ENCODE peak calls at places on chromosomes 16 and 17, in ten cellular contexts. One of them, this sample, is unnamed. For H3K36me3, the result is how much of the 10 kb centered on the place peaks cover.

GRCh38 chr17:17818088-17818526 is 18.7 kb downstream of the SREBF1 start:
- DNase-seq in right lobe of liver: no peak
- DNase-seq in transverse colon: no peak
- DNase-seq in thoracic aorta: no peak
- DNase-seq in psoas muscle: no peak
- DNase-seq in H1: no peak
- DNase-seq in astrocyte: no peak
- DNase-seq in H7: peak
- DNase-seq in aorta: no peak
- DNase-seq in GM23338: peak
- DNase-seq in this sample: peak

GRCh38 chr16:79784007-79784406 is 183.5 kb upstream of the MAF start:
- DNase-seq in H7: no peak
- DNase-seq in right lobe of liver: no peak
- DNase-seq in GM23338: no peak
- DNase-seq in thoracic aorta: no peak
- DNase-seq in aorta: no peak
- DNase-seq in psoas muscle: no peak
- DNase-seq in astrocyte: no peak
- DNase-seq in transverse colon: no peak
- DNase-seq in H1: no peak
- DNase-seq in this sample: no peak

GRCh38 chr17:5237541-5238016 is 2.9 kb upstream of the SCIMP start:
- DNase-seq in astrocyte: peak
- DNase-seq in H7: peak
- DNase-seq in right lobe of liver: peak
- DNase-seq in transverse colon: peak
- DNase-seq in H1: peak
- DNase-seq in GM23338: peak
- DNase-seq in thoracic aorta: no peak
- DNase-seq in psoas muscle: no peak
- DNase-seq in aorta: peak
- DNase-seq in this sample: peak

GRCh38 chr17:58200024-58200633 is 7.6 kb downstream of the EPX start:
- DNase-seq in psoas muscle: no peak
- DNase-seq in GM23338: peak
- DNase-seq in thoracic aorta: no peak
- DNase-seq in astrocyte: no peak
- DNase-seq in right lobe of liver: no peak
- DNase-seq in transverse colon: peak
- DNase-seq in H7: peak
- DNase-seq in aorta: peak
- DNase-seq in H1: peak
- DNase-seq in this sample: peak

GRCh38 chr17:39996789-39997188 is 16.2 kb downstream of the PSMD3 start:
- DNase-seq in thoracic aorta: no peak
- DNase-seq in GM23338: no peak
- DNase-seq in H7: peak
- DNase-seq in psoas muscle: peak
- DNase-seq in transverse colon: no peak
- DNase-seq in astrocyte: no peak
- DNase-seq in aorta: peak
- DNase-seq in H1: no peak
- DNase-seq in right lobe of liver: peak
- DNase-seq in this sample: no peak

GRCh38 chr17:78808106-78808635 is 26.1 kb upstream of the CYTH1 start:
- DNase-seq in GM23338: no peak
- DNase-seq in H1: no peak
- DNase-seq in thoracic aorta: no peak
- DNase-seq in astrocyte: no peak
- DNase-seq in psoas muscle: no peak
- DNase-seq in aorta: no peak
- DNase-seq in H7: no peak
- DNase-seq in transverse colon: no peak
- DNase-seq in right lobe of liver: no peak
- DNase-seq in this sample: no peak

GRCh38 chr17:57849163-57849873 is 526 bp downstream of the MRPS23 start:
- DNase-seq in aorta: no peak
- DNase-seq in right lobe of liver: no peak
- DNase-seq in GM23338: no peak
- DNase-seq in psoas muscle: no peak
- DNase-seq in H1: no peak
- DNase-seq in thoracic aorta: no peak
- DNase-seq in astrocyte: no peak
- DNase-seq in H7: no peak
- DNase-seq in transverse colon: no peak
- DNase-seq in this sample: no peak

GRCh38 chr17:82059272-82060000 is 6.2 kb downstream of the DUS1L start:
- DNase-seq in aorta: no peak
- DNase-seq in H1: no peak
- DNase-seq in astrocyte: no peak
- DNase-seq in thoracic aorta: no peak
- DNase-seq in H7: no peak
- DNase-seq in transverse colon: no peak
- DNase-seq in GM23338: peak
- DNase-seq in right lobe of liver: peak
- DNase-seq in psoas muscle: no peak
- DNase-seq in this sample: no peak

GRCh38 chr17:10875984-10876555 is 38.2 kb upstream of the PIRT start:
- DNase-seq in astrocyte: peak
- DNase-seq in H7: peak
- DNase-seq in right lobe of liver: no peak
- DNase-seq in transverse colon: peak
- DNase-seq in GM23338: peak
- DNase-seq in aorta: no peak
- DNase-seq in thoracic aorta: no peak
- DNase-seq in H1: peak
- DNase-seq in psoas muscle: peak
- DNase-seq in this sample: peak

GRCh38 chr17:72467841-72468653 is 347.2 kb downstream of the SOX9 start:
- DNase-seq in thoracic aorta: no peak
- DNase-seq in astrocyte: peak
- DNase-seq in right lobe of liver: no peak
- DNase-seq in GM23338: peak
- DNase-seq in psoas muscle: no peak
- DNase-seq in transverse colon: peak
- DNase-seq in H7: no peak
- DNase-seq in aorta: no peak
- DNase-seq in H1: no peak
- DNase-seq in this sample: peak

GRCh38 chr17:42309142-42309541 is 20.8 kb downstream of the STAT5A start:
- DNase-seq in thoracic aorta: no peak
- DNase-seq in H1: no peak
- DNase-seq in H7: no peak
- DNase-seq in psoas muscle: no peak
- DNase-seq in aorta: no peak
- DNase-seq in transverse colon: no peak
- DNase-seq in right lobe of liver: no peak
- DNase-seq in astrocyte: no peak
- DNase-seq in GM23338: no peak
- DNase-seq in this sample: no peak
- H3K36me3 ChIP-seq in thoracic aorta: under half
- H3K36me3 ChIP-seq in H1: under half
- H3K36me3 ChIP-seq in H7: under half
- H3K36me3 ChIP-seq in psoas muscle: half or more
- H3K36me3 ChIP-seq in aorta: under half
- H3K36me3 ChIP-seq in transverse colon: under half
- H3K36me3 ChIP-seq in right lobe of liver: under half
- H3K36me3 ChIP-seq in astrocyte: under half
- H3K36me3 ChIP-seq in GM23338: under half
- H3K36me3 ChIP-seq in this sample: under half

GRCh38 chr16:70556063-70556462 is 32.4 kb downstream of the SF3B3 start:
- DNase-seq in H7: no peak
- DNase-seq in H1: no peak
- DNase-seq in aorta: no peak
- DNase-seq in transverse colon: no peak
- DNase-seq in GM23338: no peak
- DNase-seq in psoas muscle: no peak
- DNase-seq in astrocyte: no peak
- DNase-seq in thoracic aorta: no peak
- DNase-seq in right lobe of liver: no peak
- DNase-seq in this sample: no peak

GRCh38 chr16:70553175-70553574 is 29.6 kb downstream of the SF3B3 start:
- DNase-seq in H7: no peak
- DNase-seq in astrocyte: peak
- DNase-seq in H1: no peak
- DNase-seq in psoas muscle: no peak
- DNase-seq in aorta: no peak
- DNase-seq in transverse colon: no peak
- DNase-seq in thoracic aorta: no peak
- DNase-seq in GM23338: no peak
- DNase-seq in right lobe of liver: no peak
- DNase-seq in this sample: no peak

GRCh38 chr16:70552675-70553074 is 29.1 kb downstream of the SF3B3 start:
- DNase-seq in aorta: no peak
- DNase-seq in H1: no peak
- DNase-seq in astrocyte: no peak
- DNase-seq in right lobe of liver: no peak
- DNase-seq in psoas muscle: no peak
- DNase-seq in GM23338: no peak
- DNase-seq in transverse colon: no peak
- DNase-seq in thoracic aorta: no peak
- DNase-seq in H7: no peak
- DNase-seq in this sample: no peak

GRCh38 chr16:70551788-70552187 is 28.2 kb downstream of the SF3B3 start:
- DNase-seq in right lobe of liver: no peak
- DNase-seq in GM23338: no peak
- DNase-seq in thoracic aorta: no peak
- DNase-seq in aorta: no peak
- DNase-seq in H1: no peak
- DNase-seq in astrocyte: no peak
- DNase-seq in transverse colon: no peak
- DNase-seq in psoas muscle: no peak
- DNase-seq in H7: no peak
- DNase-seq in this sample: no peak

DNA sequence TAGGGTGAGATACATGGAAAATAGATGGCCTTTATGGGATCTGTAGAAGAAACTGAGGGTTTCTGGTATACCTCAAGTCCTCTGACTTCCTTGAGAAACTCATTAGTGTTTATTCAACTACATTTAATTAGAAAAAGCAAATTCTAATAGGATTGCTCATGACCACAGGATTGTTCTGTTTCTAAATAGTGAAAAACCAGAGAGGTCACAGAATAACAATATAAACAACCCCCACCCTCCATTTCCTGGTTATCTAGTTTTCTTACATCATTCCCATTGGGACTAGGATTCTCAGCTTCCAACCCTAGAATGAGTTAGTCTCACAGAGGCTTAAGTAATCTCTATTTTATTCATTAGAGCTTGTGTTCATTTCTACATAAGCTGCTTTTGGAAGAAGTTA is 30.0 kb downstream of the SF3B3 start:
- DNase-seq in GM23338: no peak
- DNase-seq in thoracic aorta: no peak
- DNase-seq in aorta: no peak
- DNase-seq in H1: no peak
- DNase-seq in psoas muscle: no peak
- DNase-seq in transverse colon: no peak
- DNase-seq in H7: no peak
- DNase-seq in right lobe of liver: no peak
- DNase-seq in astrocyte: peak
- DNase-seq in this sample: no peak
- H3K36me3 ChIP-seq in GM23338: half or more
- H3K36me3 ChIP-seq in thoracic aorta: half or more
- H3K36me3 ChIP-seq in aorta: under half
- H3K36me3 ChIP-seq in H1: half or more
- H3K36me3 ChIP-seq in psoas muscle: half or more
- H3K36me3 ChIP-seq in transverse colon: under half
- H3K36me3 ChIP-seq in H7: half or more
- H3K36me3 ChIP-seq in right lobe of liver: half or more
- H3K36me3 ChIP-seq in astrocyte: half or more
- H3K36me3 ChIP-seq in this sample: half or more

GRCh38 chr17:44850612-44851011 is 2.9 kb downstream of the HIGD1B start:
- DNase-seq in transverse colon: no peak
- DNase-seq in H1: no peak
- DNase-seq in astrocyte: no peak
- DNase-seq in aorta: no peak
- DNase-seq in psoas muscle: peak
- DNase-seq in thoracic aorta: no peak
- DNase-seq in H7: no peak
- DNase-seq in right lobe of liver: no peak
- DNase-seq in GM23338: no peak
- DNase-seq in this sample: no peak

GRCh38 chr17:44859701-44860100 is 12.0 kb downstream of the HIGD1B start:
- DNase-seq in GM23338: no peak
- DNase-seq in transverse colon: no peak
- DNase-seq in astrocyte: no peak
- DNase-seq in H1: no peak
- DNase-seq in psoas muscle: no peak
- DNase-seq in right lobe of liver: no peak
- DNase-seq in thoracic aorta: no peak
- DNase-seq in aorta: no peak
- DNase-seq in H7: no peak
- DNase-seq in this sample: no peak

GRCh38 chr17:44848961-44849489 is 1.3 kb downstream of the HIGD1B start:
- DNase-seq in psoas muscle: no peak
- DNase-seq in aorta: no peak
- DNase-seq in right lobe of liver: no peak
- DNase-seq in H7: peak
- DNase-seq in astrocyte: no peak
- DNase-seq in transverse colon: no peak
- DNase-seq in GM23338: peak
- DNase-seq in thoracic aorta: no peak
- DNase-seq in H1: no peak
- DNase-seq in this sample: no peak

GRCh38 chr17:44850025-44850424 is 2.3 kb downstream of the HIGD1B start:
- DNase-seq in transverse colon: no peak
- DNase-seq in psoas muscle: no peak
- DNase-seq in right lobe of liver: no peak
- DNase-seq in thoracic aorta: no peak
- DNase-seq in astrocyte: no peak
- DNase-seq in aorta: no peak
- DNase-seq in H1: no peak
- DNase-seq in GM23338: no peak
- DNase-seq in H7: no peak
- DNase-seq in this sample: no peak

GRCh38 chr17:44854201-44854600 is 6.5 kb downstream of the HIGD1B start:
- DNase-seq in thoracic aorta: no peak
- DNase-seq in transverse colon: no peak
- DNase-seq in right lobe of liver: no peak
- DNase-seq in aorta: no peak
- DNase-seq in astrocyte: no peak
- DNase-seq in psoas muscle: no peak
- DNase-seq in H7: no peak
- DNase-seq in GM23338: no peak
- DNase-seq in H1: no peak
- DNase-seq in this sample: no peak
- H3K36me3 ChIP-seq in thoracic aorta: half or more
- H3K36me3 ChIP-seq in transverse colon: under half
- H3K36me3 ChIP-seq in right lobe of liver: half or more
- H3K36me3 ChIP-seq in aorta: under half
- H3K36me3 ChIP-seq in astrocyte: half or more
- H3K36me3 ChIP-seq in psoas muscle: half or more
- H3K36me3 ChIP-seq in H7: half or more
- H3K36me3 ChIP-seq in GM23338: under half
- H3K36me3 ChIP-seq in H1: half or more
- H3K36me3 ChIP-seq in this sample: half or more

DNA sequence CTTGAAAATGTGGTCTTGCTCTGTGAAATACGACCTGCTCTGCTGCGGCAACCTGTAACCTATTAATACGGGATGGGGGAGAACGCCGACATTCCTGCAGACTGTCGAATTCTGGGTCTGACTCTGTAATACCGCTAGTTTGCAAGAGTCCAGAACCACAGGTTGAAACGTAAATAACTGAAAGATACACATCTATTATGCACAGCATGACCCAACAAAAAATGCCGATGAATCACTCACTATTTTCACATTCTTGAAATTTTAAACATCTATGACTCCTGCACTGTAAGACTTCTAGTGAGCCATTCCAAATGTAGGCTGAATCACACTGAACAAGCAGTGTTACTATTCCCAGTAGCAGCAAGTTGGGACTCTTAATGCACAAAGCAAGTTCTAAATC is 20.4 kb downstream of the VPS53 start:
- DNase-seq in psoas muscle: no peak
- DNase-seq in aorta: no peak
- DNase-seq in thoracic aorta: no peak
- DNase-seq in transverse colon: no peak
- DNase-seq in GM23338: no peak
- DNase-seq in H1: no peak
- DNase-seq in H7: no peak
- DNase-seq in astrocyte: peak
- DNase-seq in right lobe of liver: no peak
- DNase-seq in this sample: no peak
- H3K36me3 ChIP-seq in psoas muscle: half or more
- H3K36me3 ChIP-seq in aorta: under half
- H3K36me3 ChIP-seq in thoracic aorta: under half
- H3K36me3 ChIP-seq in transverse colon: under half
- H3K36me3 ChIP-seq in GM23338: under half
- H3K36me3 ChIP-seq in H1: under half
- H3K36me3 ChIP-seq in H7: under half
- H3K36me3 ChIP-seq in astrocyte: under half
- H3K36me3 ChIP-seq in right lobe of liver: under half
- H3K36me3 ChIP-seq in this sample: half or more